ENCODE peak calls at places on chromosome 18, in five cellular contexts. L, A, H, I and O are unnamed samples.

GRCh38 chr18:35609236-35609635 is 27.7 kb downstream of the GALNT1 start:
- DNase-seq in H (no peak), I (no peak), L (no peak), A (no peak), O (no peak)

GRCh38 chr18:356763-357162 is 88.9 kb upstream of the THOC1 start:
- DNase-seq in I (no peak), H (no peak), L (no peak), A (peak; percentile 66), O (no peak)

GRCh38 chr18:8402237-8402636 is 207.0 kb upstream of the RAB12 start:
- DNase-seq in A (no peak), L (no peak), I (no peak), H (no peak), O (no peak)

GRCh38 chr18:56538756-56539155 is 99.6 kb downstream of the TXNL1 start:
- DNase-seq in H (no peak), L (no peak), I (no peak), A (peak; percentile 33), O (no peak)

GRCh38 chr18:41244751-41245150 is 710.3 kb upstream of the PIK3C3 start:
- DNase-seq in L (no peak), A (no peak), H (no peak), I (no peak), O (no peak)

GRCh38 chr18:28177828-28178635 is 1.1 kb upstream of the CDH2 start:
- DNase-seq in L (no peak), I (peak; percentile 87), A (peak; percentile 75), H (peak; percentile 35), O (peak; percentile 73)

GRCh38 chr18:48605408-48605845 is 66.6 kb downstream of the CTIF start:
- DNase-seq in H (peak; percentile 28), I (no peak), L (no peak), A (peak; percentile 59), O (no peak)

GRCh38 chr18:78659748-78660147 is 319.9 kb upstream of the SALL3 start:
- DNase-seq in A (no peak), L (no peak), I (no peak), H (no peak), O (peak; percentile 44)

GRCh38 chr18:43160509-43160908 is 45.0 kb upstream of the RIT2 start:
- DNase-seq in L (no peak), I (no peak), A (peak; percentile 59), H (no peak), O (no peak)

GRCh38 chr18:75290737-75291358 is 80.3 kb downstream of the TSHZ1 start:
- DNase-seq in H (no peak), L (no peak), I (no peak), A (no peak), O (no peak)

GRCh38 chr18:44887227-44887631 is 206.5 kb downstream of the SETBP1 start:
- DNase-seq in H (peak; percentile 60), L (no peak), A (peak; percentile 75), I (no peak), O (no peak)

GRCh38 chr18:11309172-11309571 is 159.8 kb upstream of the PIEZO2 start:
- DNase-seq in I (no peak), A (peak; percentile 83), L (no peak), H (no peak), O (no peak)

GRCh38 chr18:9629709-9630108 is 15.3 kb upstream of the PPP4R1 start:
- DNase-seq in H (no peak), L (no peak), A (no peak), I (no peak), O (no peak)

GRCh38 chr18:8744656-8745055 is 39.3 kb downstream of the MTCL1 start:
- DNase-seq in L (no peak), A (no peak), I (no peak), H (no peak), O (no peak)

GRCh38 chr18:74836296-74837139 is 238.8 kb downstream of the ZNF407 start:
- DNase-seq in I (no peak), A (peak; percentile 49), H (peak; percentile 73), L (no peak), O (no peak)

GRCh38 chr18:58455318-58455950 is 173.5 kb downstream of the ALPK2 start:
- DNase-seq in H (no peak), I (no peak), L (no peak), A (peak; percentile 60), O (no peak)

GRCh38 chr18:48100712-48101165 is 170.3 kb upstream of the SMAD2 start:
- DNase-seq in I (no peak), A (no peak), L (no peak), H (no peak), O (no peak)

GRCh38 chr18:79576686-79577351 is 102.8 kb upstream of the CTDP1 start:
- DNase-seq in A (no peak), I (peak; percentile 83), L (peak; percentile 70), H (no peak), O (no peak)

GRCh38 chr18:63342206-63342605 is 22.6 kb upstream of the BCL2 start:
- DNase-seq in I (no peak), H (no peak), L (no peak), A (no peak), O (peak; percentile 31)

GRCh38 chr18:41809652-41810051 is 145.4 kb upstream of the PIK3C3 start:
- DNase-seq in H (no peak), L (no peak), I (no peak), A (no peak), O (no peak)

GRCh38 chr18:45275367-45276113 is 339.7 kb upstream of the SLC14A2 start:
- DNase-seq in L (no peak), I (no peak), A (peak; percentile 31), H (peak; percentile 40), O (no peak)

GRCh38 chr18:46732201-46732600 is 24.7 kb downstream of the ST8SIA5 start:
- DNase-seq in L (no peak), H (no peak), A (no peak), I (no peak), O (no peak)

GRCh38 chr18:65091737-65092329 is 659.0 kb upstream of the CDH7 start:
- DNase-seq in H (peak; percentile 32), I (no peak), A (peak; percentile 2), L (no peak), O (no peak)

GRCh38 chr18:36298113-36298701 is 694 bp downstream of the FHOD3 start:
- DNase-seq in H (peak; percentile 12), A (peak; percentile 41), L (no peak), I (peak; percentile 40), O (peak; percentile 55)

GRCh38 chr18:79508565-79509535 is 113.1 kb downstream of the NFATC1 start:
- DNase-seq in L (peak; percentile 62), I (no peak), H (no peak), A (no peak), O (no peak)

GRCh38 chr18:63511285-63511684 is 30.9 kb upstream of the SERPINB12 start:
- DNase-seq in L (no peak), I (no peak), H (peak; percentile 61), A (peak; percentile 62), O (peak; percentile 46)

GRCh38 chr18:11991021-11991770 is 9.9 kb downstream of the IMPA2 start:
- DNase-seq in A (no peak), I (no peak), H (no peak), L (peak; percentile 33), O (no peak)

GRCh38 chr18:48663096-48663930 is 124.5 kb downstream of the CTIF start:
- DNase-seq in H (no peak), A (no peak), L (no peak), I (no peak), O (no peak)

GRCh38 chr18:50097702-50098101 is 97.2 kb downstream of the MYO5B start:
- DNase-seq in I (no peak), A (no peak), L (no peak), H (peak; percentile 85), O (no peak)

GRCh38 chr18:24995056-24995455 is 356.9 kb downstream of the ZNF521 start:
- DNase-seq in L (no peak), I (no peak), H (no peak), A (peak; percentile 83), O (no peak)

GRCh38 chr18:62881509-62882016 is 166.2 kb downstream of the PHLPP1 start:
- DNase-seq in A (peak; percentile 97), I (no peak), L (no peak), H (peak; percentile 72), O (no peak)

GRCh38 chr18:9996104-9996503 is 82.3 kb downstream of the VAPA start:
- DNase-seq in A (peak; percentile 51), I (no peak), L (no peak), H (no peak), O (no peak)

GRCh38 chr18:53991805-53992204 is 232.7 kb downstream of the MBD2 start:
- DNase-seq in L (no peak), A (peak; percentile 75), I (no peak), H (no peak), O (no peak)

GRCh38 chr18:36600548-36600947 is 228.3 kb downstream of the TPGS2 start:
- DNase-seq in H (no peak), I (no peak), L (no peak), A (no peak), O (no peak)

GRCh38 chr18:77138270-77138669 is 5.7 kb upstream of the MBP start:
- DNase-seq in L (no peak), H (no peak), I (no peak), A (no peak), O (no peak)

GRCh38 chr18:12625242-12625641 is 32.7 kb downstream of the SPIRE1 start:
- DNase-seq in H (no peak), I (no peak), L (no peak), A (no peak), O (no peak)

GRCh38 chr18:78672862-78673446 is 306.7 kb upstream of the SALL3 start:
- DNase-seq in A (no peak), I (no peak), L (no peak), H (no peak), O (no peak)

GRCh38 chr18:79771446-79772107 is 26.2 kb upstream of the KCNG2 start:
- DNase-seq in L (peak; percentile 26), H (no peak), A (no peak), I (no peak), O (no peak)

GRCh38 chr18:48640566-48641270 is 101.9 kb downstream of the CTIF start:
- DNase-seq in A (peak; percentile 55), L (no peak), I (no peak), H (no peak), O (no peak)